ENCODE peak calls at places on chromosome 13, in six cellular contexts. One of them, this sample, is unnamed.

GRCh38 chr13:79932556-79932955 is 408.4 kb downstream of the SPRY2 start:
- DNase-seq in DND-41: no peak
- DNase-seq in left ventricle myocardium inferior: no peak
- DNase-seq in heart right ventricle: no peak
- DNase-seq in body of pancreas: no peak
- DNase-seq in heart left ventricle: no peak
- DNase-seq in this sample: no peak

GRCh38 chr13:18943721-18944391 is 237.8 kb downstream of the TUBA3C start:
- DNase-seq in DND-41: no peak
- DNase-seq in body of pancreas: peak; percentile 9
- DNase-seq in left ventricle myocardium inferior: no peak
- DNase-seq in heart right ventricle: no peak
- DNase-seq in heart left ventricle: no peak
- DNase-seq in this sample: no peak

GRCh38 chr13:99467764-99468163 is 33.5 kb upstream of the TM9SF2 start:
- DNase-seq in heart right ventricle: no peak
- DNase-seq in DND-41: no peak
- DNase-seq in body of pancreas: no peak
- DNase-seq in left ventricle myocardium inferior: no peak
- DNase-seq in heart left ventricle: no peak
- DNase-seq in this sample: peak; percentile 36

GRCh38 chr13:98890186-98890585 is 87.7 kb downstream of the DOCK9 start:
- DNase-seq in heart left ventricle: no peak
- DNase-seq in left ventricle myocardium inferior: no peak
- DNase-seq in body of pancreas: no peak
- DNase-seq in heart right ventricle: no peak
- DNase-seq in DND-41: no peak
- DNase-seq in this sample: peak; percentile 92

GRCh38 chr13:111973186-111974064 is 93.5 kb upstream of the SOX1 start:
- DNase-seq in DND-41: no peak
- DNase-seq in heart left ventricle: no peak
- DNase-seq in body of pancreas: no peak
- DNase-seq in heart right ventricle: no peak
- DNase-seq in left ventricle myocardium inferior: no peak
- DNase-seq in this sample: no peak

GRCh38 chr13:51519839-51520238 is 64.4 kb upstream of the WDFY2 start:
- DNase-seq in DND-41: no peak
- DNase-seq in heart left ventricle: no peak
- DNase-seq in left ventricle myocardium inferior: no peak
- DNase-seq in heart right ventricle: no peak
- DNase-seq in body of pancreas: no peak
- DNase-seq in this sample: no peak

GRCh38 chr13:22561581-22561980 is 619.2 kb upstream of the SGCG start:
- DNase-seq in heart right ventricle: no peak
- DNase-seq in DND-41: no peak
- DNase-seq in left ventricle myocardium inferior: no peak
- DNase-seq in heart left ventricle: no peak
- DNase-seq in body of pancreas: no peak
- DNase-seq in this sample: no peak

GRCh38 chr13:94749162-94749561 is 36.8 kb upstream of the SOX21 start:
- DNase-seq in body of pancreas: no peak
- DNase-seq in heart right ventricle: no peak
- DNase-seq in DND-41: no peak
- DNase-seq in heart left ventricle: no peak
- DNase-seq in left ventricle myocardium inferior: no peak
- DNase-seq in this sample: no peak

GRCh38 chr13:26529441-26529840 is 28.0 kb upstream of the WASF3 start:
- DNase-seq in body of pancreas: peak; percentile 28
- DNase-seq in heart right ventricle: peak; percentile 42
- DNase-seq in DND-41: peak; percentile 74
- DNase-seq in heart left ventricle: peak; percentile 10
- DNase-seq in left ventricle myocardium inferior: peak; percentile 26
- DNase-seq in this sample: peak; percentile 34

GRCh38 chr13:50593228-50593627 is 250.3 kb downstream of the DLEU7 start:
- DNase-seq in left ventricle myocardium inferior: no peak
- DNase-seq in DND-41: no peak
- DNase-seq in heart right ventricle: no peak
- DNase-seq in body of pancreas: no peak
- DNase-seq in heart left ventricle: no peak
- DNase-seq in this sample: no peak

GRCh38 chr13:28358673-28359072 is 136.3 kb downstream of the FLT1 start:
- DNase-seq in DND-41: no peak
- DNase-seq in left ventricle myocardium inferior: no peak
- DNase-seq in body of pancreas: no peak
- DNase-seq in heart right ventricle: no peak
- DNase-seq in heart left ventricle: no peak
- DNase-seq in this sample: no peak

GRCh38 chr13:99227331-99227900 is 26.8 kb downstream of the UBAC2 start:
- DNase-seq in DND-41: no peak
- DNase-seq in heart right ventricle: no peak
- DNase-seq in heart left ventricle: no peak
- DNase-seq in left ventricle myocardium inferior: no peak
- DNase-seq in body of pancreas: no peak
- DNase-seq in this sample: no peak

GRCh38 chr13:31670831-31671617 is 68.3 kb upstream of the RXFP2 start:
- DNase-seq in body of pancreas: no peak
- DNase-seq in heart left ventricle: no peak
- DNase-seq in left ventricle myocardium inferior: no peak
- DNase-seq in DND-41: no peak
- DNase-seq in heart right ventricle: no peak
- DNase-seq in this sample: no peak

GRCh38 chr13:31207630-31208549 is 8.1 kb downstream of the B3GLCT start:
- DNase-seq in body of pancreas: no peak
- DNase-seq in DND-41: no peak
- DNase-seq in heart right ventricle: peak; percentile 30
- DNase-seq in left ventricle myocardium inferior: peak; percentile 63
- DNase-seq in heart left ventricle: peak; percentile 40
- DNase-seq in this sample: peak; percentile 50

GRCh38 chr13:23081246-23081645 is 99.5 kb upstream of the SGCG start:
- DNase-seq in DND-41: no peak
- DNase-seq in heart right ventricle: no peak
- DNase-seq in left ventricle myocardium inferior: no peak
- DNase-seq in body of pancreas: no peak
- DNase-seq in heart left ventricle: no peak
- DNase-seq in this sample: no peak

GRCh38 chr13:94712812-94713555 is 639 bp upstream of the SOX21 start:
- DNase-seq in heart right ventricle: no peak
- DNase-seq in heart left ventricle: no peak
- DNase-seq in DND-41: no peak
- DNase-seq in body of pancreas: no peak
- DNase-seq in left ventricle myocardium inferior: no peak
- DNase-seq in this sample: peak; percentile 11

GRCh38 chr13:51249767-51250741 is 27.9 kb downstream of the FAM124A start:
- DNase-seq in DND-41: no peak
- DNase-seq in left ventricle myocardium inferior: no peak
- DNase-seq in heart left ventricle: no peak
- DNase-seq in body of pancreas: peak; percentile 24
- DNase-seq in heart right ventricle: no peak
- DNase-seq in this sample: no peak

GRCh38 chr13:110511509-110512181 is 49.9 kb downstream of the RAB20 start:
- DNase-seq in body of pancreas: no peak
- DNase-seq in left ventricle myocardium inferior: no peak
- DNase-seq in heart right ventricle: no peak
- DNase-seq in heart left ventricle: no peak
- DNase-seq in DND-41: no peak
- DNase-seq in this sample: no peak

GRCh38 chr13:102400619-102401125 is 1.2 kb downstream of the FGF14 start:
- DNase-seq in body of pancreas: peak; percentile 31
- DNase-seq in heart left ventricle: peak; percentile 18
- DNase-seq in DND-41: no peak
- DNase-seq in heart right ventricle: no peak
- DNase-seq in left ventricle myocardium inferior: peak; percentile 16
- DNase-seq in this sample: no peak

GRCh38 chr13:102401305-102401704 is 543 bp downstream of the FGF14 start:
- DNase-seq in heart right ventricle: no peak
- DNase-seq in left ventricle myocardium inferior: no peak
- DNase-seq in heart left ventricle: no peak
- DNase-seq in DND-41: no peak
- DNase-seq in body of pancreas: no peak
- DNase-seq in this sample: no peak

GRCh38 chr13:102399791-102400618 is 1.8 kb downstream of the FGF14 start:
- DNase-seq in DND-41: no peak
- DNase-seq in heart left ventricle: peak; percentile 11
- DNase-seq in left ventricle myocardium inferior: peak; percentile 25
- DNase-seq in heart right ventricle: no peak
- DNase-seq in body of pancreas: peak; percentile 27
- DNase-seq in this sample: no peak

GRCh38 chr13:102402292-102402691 is 444 bp upstream of the FGF14 start:
- DNase-seq in left ventricle myocardium inferior: peak; percentile 16
- DNase-seq in heart right ventricle: peak; percentile 42
- DNase-seq in DND-41: no peak
- DNase-seq in heart left ventricle: peak; percentile 31
- DNase-seq in body of pancreas: no peak
- DNase-seq in this sample: no peak

DNA sequence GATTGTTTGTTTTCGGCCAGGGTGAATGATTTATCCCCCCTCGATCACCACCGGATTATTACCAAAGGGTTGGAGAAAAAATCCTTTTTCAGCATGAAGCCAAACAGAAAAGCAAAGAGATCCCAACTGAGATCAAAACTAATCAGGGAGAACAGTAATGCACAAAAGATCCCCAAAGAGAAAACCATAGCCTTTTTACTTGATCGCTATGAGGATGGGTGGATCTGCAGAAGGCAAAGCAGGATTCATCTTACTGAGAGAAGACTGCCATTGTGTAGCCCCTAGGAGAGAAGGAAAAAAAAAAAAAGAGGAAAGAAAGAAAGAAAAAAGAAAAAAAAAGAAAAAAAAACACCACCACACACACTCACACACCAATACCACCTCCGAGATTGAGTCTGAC is at the start of gene FGF14:
- DNase-seq in heart left ventricle: no peak
- DNase-seq in body of pancreas: no peak
- DNase-seq in DND-41: no peak
- DNase-seq in left ventricle myocardium inferior: no peak
- DNase-seq in heart right ventricle: no peak
- DNase-seq in this sample: no peak
- H3K4me3 ChIP-seq in heart left ventricle: peak within 1 kb of the TSS; percentile 67
- H3K4me3 ChIP-seq in body of pancreas: no peak within 1 kb of the TSS
- H3K4me3 ChIP-seq in DND-41: no peak within 1 kb of the TSS
- H3K4me3 ChIP-seq in left ventricle myocardium inferior: peak within 1 kb of the TSS; percentile 74
- H3K4me3 ChIP-seq in heart right ventricle: peak within 1 kb of the TSS; percentile 66
- H3K4me3 ChIP-seq in this sample: peak within 1 kb of the TSS; percentile 66

GRCh38 chr13:29921542-29921941 is 71.1 kb upstream of the UBL3 start:
- DNase-seq in heart left ventricle: no peak
- DNase-seq in DND-41: no peak
- DNase-seq in left ventricle myocardium inferior: no peak
- DNase-seq in heart right ventricle: no peak
- DNase-seq in body of pancreas: no peak
- DNase-seq in this sample: no peak

GRCh38 chr13:29922896-29923295 is 72.5 kb upstream of the UBL3 start:
- DNase-seq in left ventricle myocardium inferior: no peak
- DNase-seq in DND-41: no peak
- DNase-seq in heart left ventricle: no peak
- DNase-seq in body of pancreas: no peak
- DNase-seq in heart right ventricle: no peak
- DNase-seq in this sample: peak; percentile 49

GRCh38 chr13:29924482-29924884 is 74.1 kb upstream of the UBL3 start:
- DNase-seq in body of pancreas: peak; percentile 33
- DNase-seq in left ventricle myocardium inferior: no peak
- DNase-seq in heart left ventricle: no peak
- DNase-seq in DND-41: no peak
- DNase-seq in heart right ventricle: no peak
- DNase-seq in this sample: no peak

GRCh38 chr13:29923554-29924481 is 73.4 kb upstream of the UBL3 start:
- DNase-seq in DND-41: peak; percentile 38
- DNase-seq in body of pancreas: peak; percentile 92
- DNase-seq in left ventricle myocardium inferior: peak; percentile 42
- DNase-seq in heart left ventricle: peak; percentile 40
- DNase-seq in heart right ventricle: peak; percentile 42
- DNase-seq in this sample: peak; percentile 95

GRCh38 chr13:29922281-29922821 is 71.9 kb upstream of the UBL3 start:
- DNase-seq in heart right ventricle: no peak
- DNase-seq in left ventricle myocardium inferior: no peak
- DNase-seq in body of pancreas: no peak
- DNase-seq in heart left ventricle: no peak
- DNase-seq in DND-41: no peak
- DNase-seq in this sample: peak; percentile 47
- H3K4me3 ChIP-seq in heart right ventricle: no peak overlapping the region
- H3K4me3 ChIP-seq in left ventricle myocardium inferior: no peak overlapping the region
- H3K4me3 ChIP-seq in body of pancreas: no peak overlapping the region
- H3K4me3 ChIP-seq in heart left ventricle: no peak overlapping the region
- H3K4me3 ChIP-seq in DND-41: no peak overlapping the region
- H3K4me3 ChIP-seq in this sample: no peak overlapping the region

DNA sequence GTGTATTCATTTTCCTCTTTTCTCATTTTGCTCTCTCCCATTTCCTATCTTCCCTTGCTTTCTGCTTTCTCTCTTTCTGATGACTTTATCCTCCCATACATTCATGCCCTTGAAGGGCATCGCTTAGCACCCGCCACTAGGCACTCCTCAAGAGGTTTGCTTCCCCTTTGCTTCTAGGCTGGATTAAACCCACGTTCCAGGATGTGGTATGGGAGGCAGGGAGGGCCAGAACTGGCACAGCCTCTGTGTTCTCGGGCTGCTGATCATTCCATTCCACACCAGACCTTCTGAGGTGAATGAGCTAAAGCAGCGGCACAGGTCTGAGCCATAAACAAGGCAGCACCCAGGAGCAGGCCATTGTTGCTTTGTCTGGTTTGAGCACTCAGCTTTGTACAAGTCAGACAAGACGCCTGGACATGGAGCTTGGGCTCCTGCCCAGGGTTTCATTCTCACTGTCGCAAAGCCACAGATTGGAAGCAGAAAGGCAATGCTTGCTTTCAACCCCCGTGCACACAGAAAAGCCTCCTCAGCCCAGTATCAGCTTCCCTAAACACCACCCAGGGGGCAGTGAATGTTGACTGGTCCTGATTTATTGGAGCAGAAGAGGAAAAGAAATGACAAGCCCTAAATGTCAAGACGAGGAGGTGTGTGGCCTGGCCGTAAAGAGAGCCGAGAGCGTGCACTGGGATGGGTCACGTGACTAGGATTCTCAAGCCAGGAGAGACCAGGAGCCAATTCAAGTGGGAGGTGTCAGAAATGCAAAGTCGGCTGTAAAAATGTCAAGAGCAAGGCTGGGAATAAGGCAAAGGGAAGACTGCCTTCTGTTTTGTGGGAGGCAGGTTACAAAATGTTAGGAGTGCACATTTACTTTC is 218.0 kb upstream of the SERP2 start:
- DNase-seq in left ventricle myocardium inferior: peak; percentile 46
- DNase-seq in heart right ventricle: peak; percentile 62
- DNase-seq in heart left ventricle: peak; percentile 67
- DNase-seq in body of pancreas: peak; percentile 57
- DNase-seq in DND-41: no peak
- DNase-seq in this sample: no peak
- H3K4me3 ChIP-seq in left ventricle myocardium inferior: peak overlapping the region; percentile 48
- H3K4me3 ChIP-seq in heart right ventricle: peak overlapping the region; percentile 35
- H3K4me3 ChIP-seq in heart left ventricle: peak overlapping the region; percentile 29
- H3K4me3 ChIP-seq in body of pancreas: no peak overlapping the region
- H3K4me3 ChIP-seq in DND-41: no peak overlapping the region
- H3K4me3 ChIP-seq in this sample: no peak overlapping the region

GRCh38 chr13:48404952-48405351 is 8.0 kb downstream of the LPAR6 start:
- DNase-seq in DND-41: no peak
- DNase-seq in body of pancreas: no peak
- DNase-seq in left ventricle myocardium inferior: no peak
- DNase-seq in heart left ventricle: no peak
- DNase-seq in heart right ventricle: no peak
- DNase-seq in this sample: no peak
- H3K4me3 ChIP-seq in DND-41: no peak overlapping the region
- H3K4me3 ChIP-seq in body of pancreas: no peak overlapping the region
- H3K4me3 ChIP-seq in left ventricle myocardium inferior: peak overlapping the region; percentile 46
- H3K4me3 ChIP-seq in heart left ventricle: no peak overlapping the region
- H3K4me3 ChIP-seq in heart right ventricle: peak overlapping the region; percentile 26
- H3K4me3 ChIP-seq in this sample: no peak overlapping the region

This sample was measured in skeletal muscle cell.